ENCODE peak calls at places on chromosomes 5 and 9, in four cellular contexts. P, O, B and G are unnamed samples.

GRCh38 chr5:169746147-169746694 is 109.1 kb downstream of the DOCK2 start:
- DNase-seq in P (no peak), O (peak; percentile 26), B (no peak), G (no peak)

GRCh38 chr5:149517461-149518122 is 33.6 kb downstream of the CSNK1A1 start:
- DNase-seq in P (no peak), O (no peak), B (no peak), G (peak; percentile 68)

GRCh38 chr9:134544388-134545212 is 97.0 kb upstream of the COL5A1 start:
- DNase-seq in P (peak; percentile 76), O (peak; percentile 85), B (no peak), G (peak; percentile 78)

GRCh38 chr5:26024774-26025173 is 1013.6 kb downstream of the CDH9 start:
- DNase-seq in P (peak; percentile 47), O (no peak), B (no peak), G (no peak)

GRCh38 chr9:121349009-121349408 is 21.0 kb downstream of the STOM start:
- DNase-seq in P (no peak), O (peak; percentile 36), B (no peak), G (peak; percentile 69)

GRCh38 chr5:150641006-150641570 is 628 bp downstream of the SYNPO start:
- DNase-seq in P (no peak), O (peak; percentile 85), B (no peak), G (peak; percentile 86)

GRCh38 chr5:33761139-33761538 is 130.7 kb downstream of the ADAMTS12 start:
- DNase-seq in P (peak; percentile 49), O (peak; percentile 67), B (no peak), G (no peak)

GRCh38 chr5:90134892-90135291 is 274.7 kb downstream of the CETN3 start:
- DNase-seq in P (no peak), O (peak; percentile 93), B (no peak), G (peak; percentile 63)

GRCh38 chr5:142722146-142722545 is 36.3 kb upstream of the FGF1 start:
- DNase-seq in P (no peak), O (peak; percentile 40), B (no peak), G (no peak)

GRCh38 chr9:125990793-125991220 is 243.6 kb downstream of the PBX3 start:
- DNase-seq in P (no peak), O (no peak), B (no peak), G (no peak)

GRCh38 chr5:135864503-135865443 is 30.3 kb downstream of the SLC25A48 start:
- DNase-seq in P (no peak), O (no peak), B (no peak), G (no peak)

GRCh38 chr9:22976454-22976853 is 529.8 kb downstream of the DMRTA1 start:
- DNase-seq in P (no peak), O (peak; percentile 16), B (no peak), G (peak; percentile 77)

DNA sequence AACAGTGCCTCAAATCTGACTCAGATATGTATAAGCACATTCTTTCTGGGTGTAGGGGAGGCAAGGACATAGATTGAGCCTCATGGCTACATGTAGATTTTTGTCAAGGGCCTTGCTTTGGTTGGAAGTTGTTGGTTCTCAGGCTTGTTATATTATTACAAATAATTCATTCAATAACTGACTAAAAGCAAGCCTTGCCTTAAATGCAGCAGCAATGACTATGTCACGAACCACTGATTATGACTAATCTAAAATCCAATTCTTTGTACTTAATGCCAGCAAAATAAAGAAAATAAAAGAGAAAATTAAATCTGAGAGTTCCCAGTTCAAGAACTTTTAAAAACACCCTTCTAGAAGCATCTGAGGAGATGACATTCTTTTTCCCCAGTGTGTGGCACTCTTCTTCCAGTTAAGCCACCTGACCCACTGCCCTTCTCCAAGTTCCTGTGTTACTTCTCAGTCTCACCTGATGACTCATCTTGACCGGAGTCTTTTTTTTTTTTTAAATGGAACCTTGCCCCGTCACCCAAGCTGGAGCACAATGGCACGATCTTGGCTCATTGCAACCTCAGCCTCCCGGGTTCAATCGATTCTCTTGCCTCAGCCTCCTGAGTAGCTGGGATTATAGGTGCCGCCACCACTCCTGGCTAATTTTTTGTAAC is 223.9 kb upstream of the DAB2 start:
- DNase-seq in P (peak; percentile 38), O (peak; percentile 25), B (peak; percentile 73), G (peak; percentile 43)
- H2AFZ ChIP-seq in P (no peak overlapping the region), O (no peak overlapping the region), B (no peak overlapping the region), G (no peak overlapping the region)

GRCh38 chr5:80215523-80215922 is 40.3 kb downstream of the SERINC5 start:
- DNase-seq in P (no peak), O (no peak), B (no peak), G (no peak)
- H3K27ac ChIP-seq in P (no peak overlapping the region), O (no peak overlapping the region), B (no peak overlapping the region), G (no peak overlapping the region)

DNA sequence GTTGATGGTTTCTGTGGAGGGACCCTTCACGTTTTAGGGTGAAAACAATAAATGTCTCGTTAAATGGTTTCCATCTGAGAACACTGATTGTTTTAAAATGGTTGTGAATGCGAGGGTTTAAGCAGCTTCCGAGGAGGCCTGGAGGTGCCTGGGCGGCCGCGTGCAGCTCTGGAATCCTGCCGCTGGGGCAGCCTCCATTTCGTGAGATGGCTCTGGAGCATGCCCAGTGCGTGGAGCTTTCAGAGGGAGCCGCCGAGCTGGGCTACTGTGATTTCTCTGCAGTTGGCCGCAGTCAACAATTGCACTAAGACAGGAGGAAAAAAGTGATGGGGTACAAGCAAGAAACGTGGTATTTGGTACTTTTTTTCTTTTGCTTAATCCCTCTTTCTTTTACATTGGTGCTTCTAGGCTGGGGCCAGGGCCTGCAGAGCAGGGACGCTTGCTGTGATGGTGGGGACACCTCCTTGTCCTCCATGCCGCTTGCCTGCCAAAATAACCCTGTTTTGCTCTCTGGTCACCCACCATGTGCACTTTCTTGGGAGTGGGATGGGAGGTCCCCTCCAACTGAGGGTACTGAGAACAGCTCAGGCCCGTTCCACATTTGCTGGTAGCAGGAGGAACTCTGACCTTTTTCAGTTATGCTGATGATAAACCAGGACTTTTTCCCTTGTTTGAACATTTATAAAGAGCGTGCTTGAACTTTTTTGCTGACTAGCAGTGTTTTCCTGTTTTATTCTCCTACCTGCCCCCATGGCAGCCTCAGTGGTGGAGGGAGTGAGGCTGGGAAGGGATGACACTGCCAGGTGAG is 47.1 kb downstream of the EHMT1 start:
- DNase-seq in P (peak; percentile 81), O (no peak), B (no peak), G (peak; percentile 59)
- H2AFZ ChIP-seq in P (no peak overlapping the region), O (peak overlapping the region; percentile 3), B (no peak overlapping the region), G (no peak overlapping the region)

GRCh38 chr9:137318565-137318964 is 16.5 kb upstream of the NRARP start:
- DNase-seq in P (no peak), O (no peak), B (no peak), G (no peak)
- H3K27ac ChIP-seq in P (no peak overlapping the region), O (no peak overlapping the region), B (no peak overlapping the region), G (no peak overlapping the region)

DNA sequence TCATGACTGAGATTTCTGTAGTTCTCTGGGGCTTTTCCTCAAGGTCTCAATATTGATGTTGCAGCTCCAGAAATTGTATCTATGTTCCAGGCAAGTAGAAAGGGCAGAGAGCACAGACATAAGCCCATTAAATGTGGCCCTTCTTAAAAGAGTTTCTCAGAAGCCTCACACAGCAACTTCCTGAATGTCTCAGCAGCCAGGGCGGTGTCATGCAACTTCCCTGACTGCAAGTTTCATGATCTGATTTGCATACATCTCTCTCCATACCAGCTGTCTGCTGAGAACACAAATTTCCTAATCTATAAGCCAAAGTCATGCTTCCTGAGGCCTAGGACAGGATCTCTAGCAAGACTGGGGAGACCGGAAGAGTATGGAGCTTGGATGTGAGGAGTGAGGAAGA is 13.0 kb downstream of the RGS7BP start:
- DNase-seq in P (no peak), O (no peak), B (no peak), G (no peak)
- H2AFZ ChIP-seq in P (no peak overlapping the region), O (no peak overlapping the region), B (no peak overlapping the region), G (no peak overlapping the region)

DNA sequence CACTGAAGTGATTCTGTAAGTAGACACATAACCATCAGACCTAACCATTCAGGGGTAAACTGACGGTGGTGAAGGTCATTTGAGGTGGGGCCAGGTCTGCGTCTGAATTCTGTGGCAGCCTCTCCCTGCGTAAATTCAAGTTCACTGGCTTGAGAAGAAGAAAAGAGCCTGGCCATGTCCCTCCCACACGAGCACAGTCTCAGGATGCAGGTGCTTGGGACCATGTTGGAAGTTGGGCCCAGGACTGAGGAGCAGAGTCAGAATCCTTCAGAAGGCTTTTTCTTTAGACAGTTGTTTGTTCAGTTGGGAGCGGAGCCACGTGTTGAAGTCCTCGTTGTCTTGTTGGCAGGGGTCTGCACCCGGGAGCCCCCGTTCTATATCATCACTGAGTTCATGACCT is 24.1 kb downstream of the QRFP start:
- DNase-seq in P (no peak), O (no peak), B (no peak), G (no peak)
- H3K27ac ChIP-seq in P (no peak overlapping the region), O (no peak overlapping the region), B (no peak overlapping the region), G (no peak overlapping the region)

GRCh38 chr5:137126829-137127228 is 372.3 kb downstream of the SPOCK1 start:
- DNase-seq in P (no peak), O (no peak), B (peak; percentile 9), G (peak; percentile 54)

GRCh38 chr5:137128012-137128411 is 371.1 kb downstream of the SPOCK1 start:
- DNase-seq in P (no peak), O (no peak), B (no peak), G (no peak)

DNA sequence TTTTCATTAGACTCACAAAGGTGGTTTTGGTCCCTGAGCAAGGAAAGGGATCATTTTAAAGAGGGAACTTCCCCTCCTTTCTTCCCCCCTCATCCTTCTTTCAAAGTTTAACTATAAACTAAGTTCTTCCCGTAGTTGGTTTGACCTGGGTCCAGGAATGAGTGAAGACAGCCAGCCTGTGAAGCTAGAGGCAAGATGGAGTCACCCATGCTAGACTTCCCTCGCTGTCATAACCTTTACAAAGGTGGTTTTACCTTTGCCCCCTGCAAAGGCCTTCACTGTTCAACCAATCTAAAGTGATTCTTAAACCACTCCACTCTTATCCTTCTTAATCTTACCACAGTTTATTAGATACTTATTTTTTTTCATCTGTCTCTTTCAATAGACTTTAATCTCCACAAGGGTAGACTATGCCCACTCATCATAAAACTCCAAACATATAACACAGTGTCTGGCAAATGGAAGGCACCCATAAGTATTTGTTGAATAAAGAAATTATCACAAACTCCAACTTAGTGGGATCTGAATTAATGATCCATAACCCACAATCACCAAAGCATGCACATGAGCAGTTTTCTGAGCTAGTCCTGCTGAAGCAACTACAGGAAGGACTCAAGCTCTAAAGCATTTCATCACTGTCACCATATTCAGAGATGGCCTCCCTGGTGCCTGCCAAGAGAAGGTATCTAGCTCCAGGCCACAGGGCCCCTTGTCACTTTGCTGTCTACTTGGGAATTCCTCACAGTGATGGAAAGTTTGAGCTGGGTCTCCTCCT is 369.0 kb downstream of the SPOCK1 start:
- DNase-seq in P (no peak), O (no peak), B (no peak), G (no peak)
- H2AFZ ChIP-seq in P (no peak overlapping the region), O (no peak overlapping the region), B (no peak overlapping the region), G (no peak overlapping the region)